ENCODE peak calls at places on chromosome 6, in four cellular contexts. One of them, this sample, is unnamed.

GRCh38 chr6:145199961-145200360 is 535.4 kb downstream of the EPM2A start:
- DNase-seq in K562: no peak
- DNase-seq in GM12878: no peak
- DNase-seq in IMR-90: peak; percentile 65
- DNase-seq in this sample: no peak

GRCh38 chr6:33994198-33995045 is 151.5 kb downstream of the GRM4 start:
- DNase-seq in GM12878: no peak
- DNase-seq in IMR-90: no peak
- DNase-seq in K562: no peak
- DNase-seq in this sample: no peak

GRCh38 chr6:133761706-133762105 is 127.2 kb upstream of the TCF21 start:
- DNase-seq in K562: no peak
- DNase-seq in IMR-90: peak; percentile 81
- DNase-seq in GM12878: no peak
- DNase-seq in this sample: no peak

GRCh38 chr6:20712011-20712410 is 177.8 kb downstream of the CDKAL1 start:
- DNase-seq in IMR-90: no peak
- DNase-seq in GM12878: no peak
- DNase-seq in K562: no peak
- DNase-seq in this sample: peak; percentile 10

GRCh38 chr6:169752074-169752623 is 727 bp downstream of the ERMARD start:
- DNase-seq in K562: peak; percentile 36
- DNase-seq in IMR-90: no peak
- DNase-seq in GM12878: no peak
- DNase-seq in this sample: no peak

GRCh38 chr6:163232015-163232523 is 182.4 kb upstream of the QKI start:
- DNase-seq in GM12878: no peak
- DNase-seq in K562: no peak
- DNase-seq in IMR-90: no peak
- DNase-seq in this sample: no peak

GRCh38 chr6:136134275-136134674 is 115.8 kb downstream of the MTFR2 start:
- DNase-seq in IMR-90: no peak
- DNase-seq in K562: no peak
- DNase-seq in GM12878: no peak
- DNase-seq in this sample: no peak

GRCh38 chr6:153170511-153170910 is 39.4 kb upstream of the RGS17 start:
- DNase-seq in K562: no peak
- DNase-seq in GM12878: no peak
- DNase-seq in IMR-90: peak; percentile 52
- DNase-seq in this sample: no peak

GRCh38 chr6:30129818-30130679 is 5.9 kb upstream of the TRIM40 start:
- DNase-seq in GM12878: no peak
- DNase-seq in K562: no peak
- DNase-seq in IMR-90: no peak
- DNase-seq in this sample: no peak

GRCh38 chr6:32168807-32169206 is 4.4 kb downstream of the EGFL8 start:
- DNase-seq in K562: peak; percentile 82
- DNase-seq in IMR-90: peak; percentile 12
- DNase-seq in GM12878: no peak
- DNase-seq in this sample: no peak

GRCh38 chr6:83051386-83052172 is 14.1 kb downstream of the UBE3D start:
- DNase-seq in GM12878: no peak
- DNase-seq in IMR-90: no peak
- DNase-seq in K562: no peak
- DNase-seq in this sample: peak; percentile 52

GRCh38 chr6:160167547-160168391 is 46.2 kb downstream of the SLC22A1 start:
- DNase-seq in IMR-90: no peak
- DNase-seq in GM12878: no peak
- DNase-seq in K562: no peak
- DNase-seq in this sample: no peak

GRCh38 chr6:17957488-17957887 is 29.9 kb downstream of the KIF13A start:
- DNase-seq in GM12878: peak; percentile 3
- DNase-seq in K562: peak; percentile 67
- DNase-seq in IMR-90: peak; percentile 70
- DNase-seq in this sample: peak; percentile 30

GRCh38 chr6:137819740-137820139 is 47.3 kb upstream of the TNFAIP3 start:
- DNase-seq in K562: no peak
- DNase-seq in IMR-90: no peak
- DNase-seq in GM12878: peak; percentile 59
- DNase-seq in this sample: peak; percentile 39

GRCh38 chr6:4155848-4156466 is 20.6 kb upstream of the ECI2 start:
- DNase-seq in IMR-90: peak; percentile 86
- DNase-seq in K562: peak; percentile 92
- DNase-seq in GM12878: no peak
- DNase-seq in this sample: peak; percentile 84

GRCh38 chr6:309947-310346 is 17.7 kb downstream of the DUSP22 start:
- DNase-seq in GM12878: no peak
- DNase-seq in IMR-90: no peak
- DNase-seq in K562: no peak
- DNase-seq in this sample: no peak

GRCh38 chr6:18115356-18115755 is 7.1 kb downstream of the NHLRC1 start:
- DNase-seq in IMR-90: no peak
- DNase-seq in GM12878: no peak
- DNase-seq in K562: no peak
- DNase-seq in this sample: no peak

DNA sequence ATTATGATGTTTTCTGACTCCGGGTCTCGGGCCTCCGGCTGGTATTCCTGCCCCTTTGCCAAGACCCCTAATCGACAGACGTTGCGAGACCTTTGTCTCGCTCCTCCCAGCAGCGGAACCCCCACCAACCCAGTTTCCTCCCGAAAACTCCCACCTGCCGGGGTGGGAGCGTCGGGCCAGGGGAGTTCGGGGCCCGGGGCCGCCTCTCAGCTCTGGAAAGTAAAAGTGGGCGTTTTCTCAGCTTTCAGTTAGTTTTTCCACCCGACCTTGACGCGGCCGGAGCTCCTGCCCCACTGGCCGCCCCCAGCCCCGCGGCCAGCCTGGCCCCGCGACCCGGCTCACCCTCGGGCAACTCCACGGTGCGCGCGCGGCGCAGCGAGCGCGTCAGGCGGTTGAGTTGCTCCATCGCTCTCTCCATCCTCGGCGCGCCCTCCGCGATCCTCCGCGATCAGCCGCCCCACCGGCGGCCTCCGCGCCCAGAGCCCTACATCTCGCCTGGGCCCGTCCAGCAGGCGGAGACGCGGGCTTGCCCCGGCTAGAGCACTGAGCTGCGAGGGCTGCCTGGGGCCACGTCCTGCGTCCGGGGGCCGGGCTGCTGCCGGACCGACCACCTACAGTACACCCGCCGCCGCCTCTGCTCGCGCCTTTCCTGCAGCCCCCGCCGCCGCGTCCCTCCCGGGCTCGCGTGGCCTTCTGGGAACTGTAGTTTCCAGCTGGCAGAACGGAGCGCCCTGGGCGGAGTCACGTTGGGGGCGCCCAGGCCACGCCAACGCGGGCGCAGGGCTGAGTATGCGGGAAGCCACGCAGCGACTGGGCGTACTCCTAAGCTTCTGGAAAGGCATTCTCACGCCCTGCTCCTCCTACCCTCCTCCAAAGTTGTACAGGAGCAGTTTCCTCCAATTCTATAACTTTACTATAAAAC is at the start of gene HACE1:
- DNase-seq in GM12878: peak; percentile 45
- DNase-seq in IMR-90: peak; percentile 83
- DNase-seq in K562: peak; percentile 96
- DNase-seq in this sample: peak; percentile 93
- H3K4me2 ChIP-seq in GM12878: peak within 1 kb of the TSS; percentile 98
- H3K4me2 ChIP-seq in IMR-90: peak within 1 kb of the TSS; percentile 100
- H3K4me2 ChIP-seq in K562: peak within 1 kb of the TSS; percentile 81
- H3K4me2 ChIP-seq in this sample: peak within 1 kb of the TSS; percentile 85

GRCh38 chr6:157759028-157759427 is 64.0 kb upstream of the SNX9 start:
- DNase-seq in IMR-90: no peak
- DNase-seq in K562: no peak
- DNase-seq in GM12878: no peak
- DNase-seq in this sample: no peak
- TF ChIP-seq FOS in IMR-90: no peak
- TF ChIP-seq FOS in K562: no peak
- TF ChIP-seq FOS in GM12878: no peak
- TF ChIP-seq FOS in this sample: no peak

DNA sequence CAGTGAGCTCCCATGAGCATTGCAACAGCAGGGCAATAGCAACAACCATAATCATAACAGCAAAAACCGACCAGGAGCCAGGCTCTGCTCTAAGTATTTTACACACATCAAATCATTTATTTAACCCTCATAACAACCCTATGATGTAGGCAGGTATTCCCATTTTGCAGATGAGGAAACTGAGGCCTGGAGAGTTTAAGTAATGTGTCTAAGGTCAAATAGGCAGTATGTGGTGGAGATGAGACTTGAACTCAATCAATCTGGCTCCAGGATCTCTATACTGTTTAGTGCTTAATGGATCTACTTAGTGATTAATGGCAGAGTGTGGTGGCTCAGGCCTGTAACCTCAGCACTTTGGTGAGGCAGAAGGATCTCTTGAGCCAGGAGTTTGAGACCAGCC is 3.4 kb downstream of the TMEM151B start:
- DNase-seq in K562: no peak
- DNase-seq in IMR-90: no peak
- DNase-seq in GM12878: no peak
- DNase-seq in this sample: no peak
- H3K27me3 ChIP-seq in K562: peaks cover 85% of the 10 kb centered on the region
- H3K27me3 ChIP-seq in IMR-90: peaks cover 83% of the 10 kb centered on the region
- H3K27me3 ChIP-seq in GM12878: peaks cover 4% of the 10 kb centered on the region
- H3K27me3 ChIP-seq in this sample: peaks cover 59% of the 10 kb centered on the region

DNA sequence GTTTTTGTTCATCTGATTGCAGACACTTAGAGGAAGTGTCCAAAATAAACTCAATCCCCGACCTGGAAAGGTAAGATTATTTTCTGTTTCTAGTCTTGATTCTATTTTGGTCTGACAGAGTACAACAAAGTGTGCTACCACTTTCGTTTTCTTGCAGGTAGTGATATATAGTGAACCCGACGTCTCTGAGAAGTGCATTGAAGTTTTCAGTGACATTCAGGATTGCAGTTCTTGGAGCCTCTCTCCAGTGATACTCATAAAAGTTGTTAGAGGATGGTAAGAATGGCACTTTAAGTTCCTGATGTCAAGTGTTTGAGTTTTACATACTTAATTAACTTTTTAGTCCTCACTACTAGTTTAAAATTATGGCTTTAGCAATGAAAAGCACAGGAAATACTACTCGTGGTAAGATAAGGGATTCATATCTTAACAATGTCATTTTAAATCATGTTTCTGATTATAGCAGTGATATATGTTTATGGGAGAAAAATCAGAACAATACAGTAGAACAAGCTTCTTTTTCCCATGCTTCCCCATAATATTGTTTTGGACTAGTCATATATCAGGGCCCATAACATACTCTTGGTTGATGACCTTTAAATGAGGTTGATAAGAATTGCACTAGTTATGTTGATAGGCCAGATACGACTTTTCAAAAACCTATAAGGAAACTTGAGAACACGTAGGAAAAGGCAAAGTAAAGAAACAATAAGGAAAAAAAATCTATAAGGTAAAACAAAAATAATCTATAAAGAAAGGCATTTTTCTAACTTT is 104.0 kb downstream of the RTN4IP1 start:
- DNase-seq in K562: no peak
- DNase-seq in IMR-90: no peak
- DNase-seq in GM12878: no peak
- DNase-seq in this sample: peak; percentile 70
- H3K4me2 ChIP-seq in K562: no peak overlapping the region
- H3K4me2 ChIP-seq in IMR-90: no peak overlapping the region
- H3K4me2 ChIP-seq in GM12878: peak overlapping the region; percentile 88
- H3K4me2 ChIP-seq in this sample: peak overlapping the region; percentile 89

DNA sequence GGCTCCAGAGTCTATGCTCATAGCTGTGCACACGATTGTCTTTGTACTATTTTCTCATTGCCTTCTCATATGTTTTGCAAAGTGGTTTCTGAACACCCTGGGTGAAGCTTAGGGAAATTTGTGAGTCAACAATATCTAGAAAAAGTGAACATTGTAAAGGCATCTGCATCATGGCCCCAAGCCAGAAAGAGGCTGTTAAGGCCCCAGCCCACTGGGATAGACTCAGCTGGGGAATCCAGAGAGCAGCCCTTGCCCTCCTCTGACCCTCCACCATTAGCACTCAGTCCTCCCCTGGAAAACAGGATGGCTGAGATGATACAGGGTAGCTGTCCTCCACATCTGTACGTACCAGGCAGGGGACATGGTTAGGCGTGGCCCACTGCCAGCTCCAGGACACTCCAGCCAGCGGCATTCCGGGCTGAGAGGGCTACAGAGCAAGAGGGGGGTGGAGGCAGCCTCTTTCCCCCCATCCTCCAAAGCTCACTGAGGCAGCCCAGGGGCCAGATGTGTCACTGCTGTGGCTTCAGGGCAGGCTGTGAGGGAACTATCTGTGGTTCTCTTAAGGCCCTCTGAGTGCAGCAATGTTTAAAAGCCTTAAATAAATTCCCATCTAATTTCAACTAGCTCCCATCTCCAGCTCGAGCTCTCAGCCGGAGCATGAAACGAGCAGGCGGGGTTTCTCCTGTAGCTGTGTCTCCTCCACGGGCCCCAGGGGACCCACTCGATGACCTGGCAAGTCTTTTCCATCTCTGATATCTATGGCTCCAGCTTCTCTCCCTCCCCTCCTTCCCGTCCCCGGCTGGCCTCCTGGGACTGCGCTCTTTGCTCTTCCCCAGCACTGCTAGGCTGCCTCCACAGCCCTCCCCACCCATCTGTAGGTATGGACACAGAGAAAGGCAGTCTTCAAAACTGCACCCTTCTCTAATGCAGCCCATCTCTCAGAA is 209.4 kb upstream of the LRFN2 start:
- DNase-seq in IMR-90: no peak
- DNase-seq in K562: no peak
- DNase-seq in GM12878: no peak
- DNase-seq in this sample: no peak
- TF ChIP-seq FOS in IMR-90: no peak
- TF ChIP-seq FOS in K562: no peak
- TF ChIP-seq FOS in GM12878: no peak
- TF ChIP-seq FOS in this sample: no peak

GRCh38 chr6:132568611-132569010 is 1.5 kb upstream of the TAAR6 start:
- DNase-seq in K562: no peak
- DNase-seq in GM12878: no peak
- DNase-seq in IMR-90: no peak
- DNase-seq in this sample: no peak
- H3K27me3 ChIP-seq in K562: peaks cover 7% of the 10 kb centered on the region
- H3K27me3 ChIP-seq in GM12878: no peaks in the 10 kb centered on the region
- H3K27me3 ChIP-seq in IMR-90: peaks cover 41% of the 10 kb centered on the region
- H3K27me3 ChIP-seq in this sample: peaks cover 8% of the 10 kb centered on the region

This sample was measured in endothelial cell of umbilical vein.